ENCODE peak calls at places on chromosome 2, in four cellular contexts. Z, Y, F and S are unnamed samples.

GRCh38 chr2:121253021-121253673 is 31.9 kb downstream of the TFCP2L1 start:
- DNase-seq in Z (no peak), Y (no peak), F (no peak), S (no peak)

GRCh38 chr2:112621792-112622527 is 23.8 kb upstream of the SLC20A1 start:
- DNase-seq in Z (no peak), Y (no peak), F (peak; percentile 95), S (no peak)

GRCh38 chr2:160376576-160376975 is 117.0 kb downstream of the RBMS1 start:
- DNase-seq in Z (no peak), Y (no peak), F (peak; percentile 61), S (no peak)

GRCh38 chr2:120301289-120301688 is 44.6 kb upstream of the INHBB start:
- DNase-seq in Z (no peak), Y (no peak), F (no peak), S (no peak)

GRCh38 chr2:138503652-138504051 is 2.1 kb downstream of the SPOPL start:
- DNase-seq in Z (no peak), Y (no peak), F (no peak), S (no peak)

GRCh38 chr2:39660612-39661196 is 5.0 kb upstream of the TMEM178A start:
- DNase-seq in Z (no peak), Y (no peak), F (peak; percentile 18), S (no peak)

GRCh38 chr2:37966326-37966725 is 41.2 kb downstream of the RMDN2 start:
- DNase-seq in Z (no peak), Y (no peak), F (no peak), S (no peak)

GRCh38 chr2:235658371-235659174 is 164.7 kb downstream of the AGAP1 start:
- DNase-seq in Z (no peak), Y (no peak), F (no peak), S (no peak)

GRCh38 chr2:4979127-4979526 is 713.1 kb upstream of the SOX11 start:
- DNase-seq in Z (no peak), Y (no peak), F (no peak), S (no peak)

GRCh38 chr2:197255550-197255949 is 55.0 kb downstream of the ANKRD44 start:
- DNase-seq in Z (peak; percentile 88), Y (peak; percentile 83), F (peak; percentile 43), S (peak; percentile 94)

GRCh38 chr2:217714268-217714643 is 288.5 kb downstream of the TNS1 start:
- DNase-seq in Z (no peak), Y (no peak), F (peak; percentile 75), S (no peak)

GRCh38 chr2:5035134-5035533 is 657.0 kb upstream of the SOX11 start:
- DNase-seq in Z (no peak), Y (no peak), F (no peak), S (no peak)

GRCh38 chr2:119119999-119120710 is 38.4 kb downstream of the C1QL2 start:
- DNase-seq in Z (no peak), Y (no peak), F (no peak), S (no peak)

GRCh38 chr2:25597881-25598280 is 75.5 kb downstream of the DTNB start:
- DNase-seq in Z (no peak), Y (no peak), F (no peak), S (no peak)

GRCh38 chr2:67066782-67067181 is 330.4 kb upstream of the ETAA1 start:
- DNase-seq in Z (no peak), Y (no peak), F (no peak), S (no peak)

GRCh38 chr2:203446071-203446481 is 89.0 kb downstream of the RAPH1 start:
- DNase-seq in Z (no peak), Y (no peak), F (peak; percentile 72), S (no peak)

GRCh38 chr2:238973038-238973772 is 125.3 kb downstream of the TWIST2 start:
- DNase-seq in Z (no peak), Y (no peak), F (peak; percentile 66), S (no peak)

GRCh38 chr2:185291035-185291647 is 447.5 kb upstream of the FSIP2 start:
- DNase-seq in Z (no peak), Y (no peak), F (peak; percentile 30), S (peak; percentile 43)

GRCh38 chr2:118012778-118013177 is 1.1 kb downstream of the CCDC93 start:
- DNase-seq in Z (no peak), Y (no peak), F (no peak), S (no peak)

GRCh38 chr2:102291221-102292075 is 19.9 kb upstream of the IL1RL1 start:
- DNase-seq in Z (no peak), Y (no peak), F (no peak), S (no peak)

GRCh38 chr2:85753035-85753524 is 711 bp upstream of the ATOH8 start:
- DNase-seq in Z (no peak), Y (no peak), F (no peak), S (no peak)

GRCh38 chr2:107525420-107525819 is 301.3 kb upstream of the RGPD4 start:
- DNase-seq in Z (no peak), Y (no peak), F (peak; percentile 43), S (no peak)

GRCh38 chr2:105371810-105372209 is 27.0 kb downstream of the FHL2 start:
- DNase-seq in Z (no peak), Y (no peak), F (no peak), S (no peak)

GRCh38 chr2:105369009-105369408 is 29.8 kb downstream of the FHL2 start:
- DNase-seq in Z (no peak), Y (no peak), F (no peak), S (no peak)

GRCh38 chr2:105371156-105371555 is 27.7 kb downstream of the FHL2 start:
- DNase-seq in Z (no peak), Y (no peak), F (no peak), S (no peak)

GRCh38 chr2:105373344-105373781 is 25.5 kb downstream of the FHL2 start:
- DNase-seq in Z (no peak), Y (no peak), F (peak; percentile 57), S (no peak)

DNA sequence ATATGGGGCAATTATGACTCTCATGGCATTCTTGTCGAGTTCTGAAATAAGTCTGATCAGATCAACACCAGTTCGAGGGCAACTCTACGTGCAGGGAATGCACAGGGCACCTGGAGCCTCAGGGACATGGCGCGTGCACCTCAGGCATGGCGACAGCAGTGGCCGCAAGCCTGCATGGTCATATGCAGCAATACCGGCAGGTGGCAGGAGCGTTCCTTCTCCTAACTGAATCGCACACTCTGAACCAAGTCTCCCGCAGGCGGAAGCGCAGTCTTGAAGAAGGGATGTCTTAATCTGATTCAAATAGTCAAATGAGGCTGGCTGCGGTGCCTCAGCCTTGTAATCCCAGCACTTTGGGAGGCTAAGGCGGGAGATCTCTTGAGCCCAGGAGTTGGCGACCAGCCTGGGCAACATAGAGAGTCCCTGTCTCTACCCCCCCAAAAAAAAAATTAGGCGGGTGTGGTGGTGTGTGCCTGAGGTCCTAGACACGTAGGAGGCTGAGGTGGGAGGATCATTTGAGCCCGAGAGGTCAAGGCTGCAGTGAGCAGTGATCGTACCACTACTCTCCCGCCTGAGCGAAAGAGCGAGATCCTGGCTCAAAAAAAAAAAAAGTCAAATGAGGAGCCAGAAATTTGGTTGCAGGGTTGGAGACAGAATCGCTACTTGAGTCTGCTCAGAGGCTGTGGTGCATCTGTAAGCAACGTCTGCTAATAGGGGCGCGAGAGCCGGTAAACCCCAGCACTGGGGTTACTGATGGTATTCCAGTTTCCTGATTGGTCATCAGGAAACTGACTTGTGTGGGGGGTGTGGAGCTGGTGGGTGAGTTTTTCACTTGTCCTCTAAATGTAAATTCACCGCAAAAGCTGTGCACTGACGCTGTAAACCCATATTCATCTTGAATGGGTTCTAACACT is 28.8 kb downstream of the FHL2 start:
- DNase-seq in Z (peak; percentile 73), Y (peak; percentile 56), F (peak; percentile 69), S (peak; percentile 94)
- TF ChIP-seq CTCF in Z (peak; percentile 97), Y (peak; percentile 93), F (peak; percentile 77), S (peak; percentile 84)

GRCh38 chr2:207144191-207144795 is 21.5 kb downstream of the KLF7 start:
- DNase-seq in Z (no peak), Y (no peak), F (no peak), S (no peak)

GRCh38 chr2:207143131-207143473 is 22.6 kb downstream of the KLF7 start:
- DNase-seq in Z (no peak), Y (peak; percentile 27), F (no peak), S (no peak)

GRCh38 chr2:207141381-207141780 is 24.4 kb downstream of the KLF7 start:
- DNase-seq in Z (no peak), Y (no peak), F (no peak), S (no peak)

GRCh38 chr2:207142461-207142860 is 23.3 kb downstream of the KLF7 start:
- DNase-seq in Z (no peak), Y (no peak), F (no peak), S (peak; percentile 29)

DNA sequence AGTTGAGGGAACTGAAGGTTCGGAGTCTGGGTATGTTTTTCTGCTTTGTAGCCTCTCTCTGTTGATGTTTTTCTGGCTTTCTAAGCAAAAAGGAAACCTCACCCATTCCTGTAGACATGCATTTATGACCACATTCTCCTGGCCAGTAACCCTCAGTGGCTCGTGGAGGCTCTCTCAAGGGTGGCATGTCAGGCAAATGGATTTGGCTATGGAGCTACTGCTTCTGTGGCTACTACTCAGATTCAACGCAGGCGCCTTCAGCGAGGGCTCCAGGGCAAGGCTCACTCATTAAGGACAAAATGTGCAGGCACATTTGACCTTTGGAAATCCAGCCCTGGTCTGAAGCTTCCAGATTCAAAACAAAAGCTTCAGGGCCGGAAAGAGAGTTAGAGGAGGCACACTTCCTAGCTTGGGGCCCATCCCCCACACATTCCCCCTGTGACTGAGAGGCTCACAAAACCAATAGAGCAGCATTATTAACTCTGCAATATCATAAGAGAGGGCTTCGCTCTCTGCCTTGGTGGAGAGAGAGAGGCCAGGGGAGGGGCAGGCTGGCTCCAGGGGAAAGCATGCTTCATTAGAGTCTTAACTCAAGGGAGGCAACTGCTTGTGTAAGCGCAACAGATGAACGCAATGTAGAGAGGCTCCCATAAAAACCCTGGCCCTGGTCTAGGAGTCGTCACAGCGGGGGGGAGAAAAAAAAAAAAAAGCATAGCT is 22.1 kb downstream of the KLF7 start:
- DNase-seq in Z (no peak), Y (peak; percentile 38), F (peak; percentile 70), S (peak; percentile 66)
- TF ChIP-seq CTCF in Z (no peak), Y (no peak), F (no peak), S (no peak)

GRCh38 chr2:157301323-157301722 is 24.3 kb downstream of the ERMN start:
- DNase-seq in Z (no peak), Y (no peak), F (no peak), S (no peak)

GRCh38 chr2:157292853-157293252 is 32.8 kb downstream of the ERMN start:
- DNase-seq in Z (no peak), Y (no peak), F (no peak), S (no peak)

GRCh38 chr2:157291018-157291417 is 33.5 kb downstream of the GALNT5 start:
- DNase-seq in Z (no peak), Y (no peak), F (no peak), S (no peak)

GRCh38 chr2:157302492-157303099 is 23.0 kb downstream of the ERMN start:
- DNase-seq in Z (peak; percentile 40), Y (no peak), F (no peak), S (peak; percentile 33)

GRCh38 chr2:157296958-157297357 is 28.7 kb downstream of the ERMN start:
- DNase-seq in Z (no peak), Y (no peak), F (no peak), S (no peak)
- TF ChIP-seq CTCF in Z (no peak), Y (no peak), F (no peak), S (no peak)

GRCh38 chr2:68889500-68889899 is 18.3 kb upstream of the BMP10 start:
- DNase-seq in Z (no peak), Y (no peak), F (peak; percentile 55), S (no peak)
- TF ChIP-seq CTCF in Z (no peak), Y (no peak), F (no peak), S (no peak)